ENCODE peak calls at places on chromosomes 1 and 21, in nine cellular contexts. S is upper lobe of left lung, Z is AG04450, V is PC-9, U is pancreas, J is transverse colon, T is brain microvascular endothelial cell, C is endothelial cell of umbilical vein, N is K562. Y is an unnamed sample.

GRCh38 chr1:235737751-235738150 is 88.2 kb upstream of the GNG4 start:
- DNase-seq in S (no peak), Z (no peak), V (no peak), U (no peak), J (no peak), T (no peak), C (no peak), N (no peak), Y (no peak)

GRCh38 chr1:91730781-91731732 is 154.9 kb downstream of the TGFBR3 start:
- DNase-seq in S (peak; percentile 87), Z (no peak), V (peak; percentile 71), U (no peak), J (peak; percentile 33), T (no peak), C (no peak), N (peak; percentile 62), Y (peak; percentile 49)

GRCh38 chr1:14945132-14946010 is 208.2 kb upstream of the TMEM51 start:
- DNase-seq in S (no peak), Z (peak; percentile 85), V (peak; percentile 46), U (no peak), J (peak; percentile 50), T (peak; percentile 67), C (peak; percentile 37), N (no peak), Y (no peak)

GRCh38 chr1:55468438-55468837 is 253.3 kb upstream of the USP24 start:
- DNase-seq in S (no peak), Z (no peak), V (no peak), U (no peak), J (no peak), T (no peak), C (no peak), N (no peak), Y (no peak)

GRCh38 chr1:245458234-245458633 is 303.4 kb downstream of the KIF26B start:
- DNase-seq in S (no peak), Z (no peak), V (no peak), U (no peak), J (no peak), T (no peak), C (no peak), N (no peak), Y (no peak)

GRCh38 chr1:235009561-235010306 is 118.9 kb downstream of the TOMM20 start:
- DNase-seq in S (no peak), Z (no peak), V (no peak), U (no peak), J (no peak), T (no peak), C (no peak), N (no peak), Y (no peak)

GRCh38 chr1:2304921-2305681 is 77.0 kb downstream of the SKI start:
- DNase-seq in S (no peak), Z (no peak), V (no peak), U (peak; percentile 60), J (no peak), T (no peak), C (no peak), N (no peak), Y (no peak)

GRCh38 chr1:23384312-23385058 is 14.8 kb upstream of the ZNF436 start:
- DNase-seq in S (no peak), Z (no peak), V (peak; percentile 84), U (no peak), J (peak; percentile 41), T (peak; percentile 76), C (peak; percentile 21), N (peak; percentile 41), Y (peak; percentile 62)

GRCh38 chr21:40902993-40903392 is 56.0 kb upstream of the DSCAM start:
- DNase-seq in S (no peak), Z (no peak), V (no peak), U (no peak), J (no peak), T (no peak), C (no peak), N (no peak), Y (no peak)

GRCh38 chr1:19370453-19371170 is 58.5 kb downstream of the SLC66A1 start:
- DNase-seq in S (peak; percentile 80), Z (no peak), V (no peak), U (no peak), J (no peak), T (no peak), C (no peak), N (no peak), Y (no peak)

GRCh38 chr1:209291715-209292114 is 291.8 kb upstream of the CAMK1G start:
- DNase-seq in S (no peak), Z (no peak), V (no peak), U (no peak), J (no peak), T (no peak), C (no peak), N (no peak), Y (no peak)

GRCh38 chr21:34911360-34911759 is 137.7 kb downstream of the RUNX1 start:
- DNase-seq in S (peak; percentile 58), Z (no peak), V (no peak), U (no peak), J (no peak), T (no peak), C (no peak), N (no peak), Y (no peak)

GRCh38 chr1:242522304-242522945 is 2.1 kb downstream of the PLD5 start:
- DNase-seq in S (no peak), Z (no peak), V (no peak), U (no peak), J (no peak), T (no peak), C (no peak), N (no peak), Y (no peak)

GRCh38 chr1:58785424-58786058 is 1.7 kb upstream of the JUN start:
- DNase-seq in S (peak; percentile 80), Z (no peak), V (peak; percentile 95), U (peak; percentile 87), J (peak; percentile 68), T (no peak), C (no peak), N (peak; percentile 10), Y (peak; percentile 80)

GRCh38 chr1:80054129-80054528 is 1047.6 kb upstream of the ADGRL4 start:
- DNase-seq in S (peak; percentile 39), Z (peak; percentile 41), V (no peak), U (no peak), J (no peak), T (peak; percentile 29), C (peak; percentile 5), N (peak; percentile 27), Y (peak; percentile 96)

GRCh38 chr1:161019767-161020572 is 982 bp downstream of the F11R start:
- DNase-seq in S (no peak), Z (no peak), V (no peak), U (no peak), J (no peak), T (no peak), C (peak; percentile 88), N (no peak), Y (peak; percentile 91)

DNA sequence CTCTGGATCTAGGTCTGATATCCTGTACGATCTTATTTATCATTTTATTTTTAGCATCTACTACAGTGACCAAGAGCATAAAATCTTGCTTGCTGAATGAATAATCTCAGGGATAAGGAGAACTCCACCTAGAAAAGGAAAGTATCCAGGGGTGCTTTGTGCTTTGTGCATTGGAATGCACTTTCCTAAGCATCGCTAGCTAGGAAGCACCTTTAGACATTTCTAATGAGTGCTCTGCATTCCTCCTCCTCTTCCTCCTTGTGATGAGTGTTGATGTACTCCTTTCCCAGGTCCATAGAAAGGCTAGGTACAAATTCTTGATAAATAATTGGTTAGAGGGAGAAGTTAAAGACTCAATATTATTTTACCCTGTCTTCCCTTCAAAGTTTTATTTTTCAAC is 31.4 kb downstream of the TCEANC2 start:
- DNase-seq in S (no peak), Z (no peak), V (no peak), U (no peak), J (no peak), T (no peak), C (no peak), N (no peak), Y (no peak)
- H3K27ac ChIP-seq in S (no peak overlapping the region), Z (no peak overlapping the region), V (no peak overlapping the region), U (no peak overlapping the region), J (no peak overlapping the region), T (no peak overlapping the region), C (no peak overlapping the region), N (no peak overlapping the region), Y (no peak overlapping the region)

GRCh38 chr1:8384577-8384976 is 66.7 kb downstream of the SLC45A1 start:
- DNase-seq in S (no peak), Z (no peak), V (no peak), U (no peak), J (no peak), T (no peak), C (peak; percentile 39), N (no peak), Y (no peak)
- H3K27ac ChIP-seq in S (no peak overlapping the region), Z (no peak overlapping the region), V (no peak overlapping the region), U (no peak overlapping the region), J (no peak overlapping the region), T (peak overlapping the region; percentile 13), C (peak overlapping the region; percentile 31), N (no peak overlapping the region), Y (no peak overlapping the region)

GRCh38 chr21:32459972-32460371 is 47.5 kb downstream of the EVA1C start:
- DNase-seq in S (no peak), Z (no peak), V (no peak), U (no peak), J (no peak), T (no peak), C (no peak), N (no peak), Y (no peak)

GRCh38 chr21:32457962-32458361 is 45.5 kb downstream of the EVA1C start:
- DNase-seq in S (no peak), Z (no peak), V (no peak), U (no peak), J (no peak), T (no peak), C (no peak), N (no peak), Y (no peak)

GRCh38 chr21:32455548-32455947 is 43.0 kb downstream of the EVA1C start:
- DNase-seq in S (no peak), Z (no peak), V (peak; percentile 56), U (no peak), J (no peak), T (no peak), C (no peak), N (no peak), Y (no peak)

GRCh38 chr21:32456497-32456918 is 44.0 kb downstream of the EVA1C start:
- DNase-seq in S (no peak), Z (no peak), V (no peak), U (no peak), J (no peak), T (peak; percentile 52), C (peak; percentile 56), N (no peak), Y (no peak)

DNA sequence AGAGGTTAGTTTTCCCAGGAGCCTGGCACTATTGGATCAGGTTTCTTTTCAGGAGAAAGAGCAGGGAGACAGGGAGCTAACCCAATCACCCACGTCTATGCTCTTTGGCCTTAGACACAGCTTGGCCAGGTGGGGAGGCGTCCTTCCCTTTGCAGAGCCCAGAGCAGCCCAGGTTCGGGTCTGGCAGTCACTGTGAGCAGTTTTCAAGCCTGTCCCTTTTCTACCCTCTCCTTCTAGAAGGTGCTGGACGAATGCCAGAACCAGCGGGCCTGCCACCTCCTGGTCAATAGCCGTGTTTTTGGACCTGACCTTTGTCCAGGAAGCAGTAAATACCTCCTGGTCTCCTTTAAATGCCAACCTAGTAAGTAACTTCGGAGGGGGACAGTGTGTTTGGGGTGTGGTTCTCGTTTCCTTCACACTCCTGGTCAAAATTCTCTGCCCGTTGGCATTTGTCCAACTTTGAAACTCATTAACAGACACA is 44.9 kb downstream of the EVA1C start:
- DNase-seq in S (peak; percentile 59), Z (no peak), V (peak; percentile 50), U (peak; percentile 81), J (peak; percentile 82), T (no peak), C (peak; percentile 61), N (peak; percentile 65), Y (no peak)
- H3K27ac ChIP-seq in S (peak overlapping the region; percentile 70), Z (peak overlapping the region; percentile 83), V (no peak overlapping the region), U (peak overlapping the region; percentile 69), J (peak overlapping the region; percentile 59), T (no peak overlapping the region), C (peak overlapping the region; percentile 69), N (no peak overlapping the region), Y (no peak overlapping the region)

GRCh38 chr1:201831371-201831770 is 2.4 kb downstream of the IPO9 start:
- DNase-seq in S (no peak), Z (no peak), V (no peak), U (no peak), J (no peak), T (no peak), C (no peak), N (no peak), Y (no peak)
- H3K27ac ChIP-seq in S (no peak overlapping the region), Z (no peak overlapping the region), V (no peak overlapping the region), U (no peak overlapping the region), J (no peak overlapping the region), T (no peak overlapping the region), C (no peak overlapping the region), N (no peak overlapping the region), Y (no peak overlapping the region)